ENCODE peak calls at places on chromosomes 4 and X, in five cellular contexts. R is colonic mucosa; V is tibial artery; I is left lung; Z is CD8-positive, alpha-beta T cell. Q is an unnamed sample.

GRCh38 chr4:127586922-127587571 is 45.7 kb upstream of the INTU start:
- DNase-seq in R (no peak), V (no peak), I (no peak), Z (no peak), Q (peak)

GRCh38 chr4:56681158-56681848 is at the start of gene HOPX:
- DNase-seq in R (no peak), V (no peak), I (peak), Z (peak), Q (no peak)

GRCh38 chr4:151730003-151730559 is 30.7 kb downstream of the GATB start:
- DNase-seq in R (peak), V (no peak), I (no peak), Z (no peak), Q (no peak)

GRCh38 chrX:45502396-45502795 is 301.7 kb upstream of the DIPK2B start:
- DNase-seq in R (no peak), V (no peak), I (no peak), Z (no peak), Q (no peak)

GRCh38 chr4:82439088-82439487 is 8.7 kb downstream of the ENOPH1 start:
- DNase-seq in R (no peak), V (no peak), I (no peak), Z (no peak), Q (no peak)

GRCh38 chr4:76687730-76688441 is 210.1 kb downstream of the SOWAHB start:
- DNase-seq in R (no peak), V (no peak), I (no peak), Z (no peak), Q (no peak)

GRCh38 chrX:26952213-26952612 is 510.9 kb downstream of the PPP4R3C start:
- DNase-seq in R (no peak), V (no peak), I (no peak), Z (no peak), Q (no peak)

GRCh38 chr4:158710814-158711213 is 12.4 kb downstream of the PPID start:
- DNase-seq in R (no peak), V (no peak), I (no peak), Z (no peak), Q (no peak)

GRCh38 chr4:22345678-22346077 is 170.2 kb downstream of the ADGRA3 start:
- DNase-seq in R (no peak), V (no peak), I (no peak), Z (no peak), Q (no peak)

GRCh38 chr4:147968641-147969040 is 236.8 kb downstream of the ARHGAP10 start:
- DNase-seq in R (no peak), V (no peak), I (no peak), Z (no peak), Q (no peak)

GRCh38 chr4:176001171-176002006 is 64.3 kb upstream of the WDR17 start:
- DNase-seq in R (peak), V (no peak), I (peak), Z (no peak), Q (peak)
- H3K4me3 ChIP-seq in R (peak), V (peak), I (peak), Z (no peak), Q (peak)

GRCh38 chrX:50586407-50586806 is 115.8 kb upstream of the DGKK start:
- DNase-seq in R (no peak), V (no peak), I (no peak), Z (no peak), Q (no peak)
- H3K27ac ChIP-seq in R (no peak), V (no peak), I (no peak), Z (no peak), Q (no peak)

GRCh38 chr4:122762966-122763716 is 30.6 kb downstream of the BBS12 start:
- DNase-seq in R (no peak), V (no peak), I (no peak), Z (no peak), Q (no peak)

GRCh38 chr4:122764808-122765189 is 32.3 kb downstream of the BBS12 start:
- DNase-seq in R (no peak), V (no peak), I (no peak), Z (no peak), Q (no peak)

GRCh38 chr4:122765702-122766352 is 33.3 kb downstream of the BBS12 start:
- DNase-seq in R (no peak), V (peak), I (no peak), Z (no peak), Q (no peak)

GRCh38 chr4:122762520-122762919 is 30.0 kb downstream of the BBS12 start:
- DNase-seq in R (no peak), V (no peak), I (no peak), Z (no peak), Q (no peak)

GRCh38 chr4:122764071-122764807 is 31.7 kb downstream of the BBS12 start:
- DNase-seq in R (no peak), V (no peak), I (no peak), Z (no peak), Q (no peak)
- H3K4me3 ChIP-seq in R (no peak), V (no peak), I (no peak), Z (no peak), Q (no peak)

GRCh38 chrX:41300758-41301437 is 33.1 kb upstream of the DDX3X start:
- DNase-seq in R (no peak), V (peak), I (no peak), Z (no peak), Q (no peak)
- H3K27ac ChIP-seq in R (no peak), V (no peak), I (no peak), Z (no peak), Q (no peak)

GRCh38 chr4:113145519-113146291 is 96.3 kb downstream of the ANK2 start:
- DNase-seq in R (no peak), V (no peak), I (peak), Z (no peak), Q (peak)
- H3K4me3 ChIP-seq in R (no peak), V (peak), I (no peak), Z (no peak), Q (peak)

GRCh38 chr4:110290511-110290910 is 92.1 kb upstream of the ELOVL6 start:
- DNase-seq in R (no peak), V (no peak), I (no peak), Z (no peak), Q (no peak)

GRCh38 chr4:110289601-110290100 is 91.2 kb upstream of the ELOVL6 start:
- DNase-seq in R (no peak), V (no peak), I (no peak), Z (no peak), Q (no peak)

GRCh38 chr4:110296892-110297291 is 98.5 kb upstream of the ELOVL6 start:
- DNase-seq in R (no peak), V (no peak), I (no peak), Z (no peak), Q (no peak)

GRCh38 chr4:110294165-110294564 is 95.8 kb upstream of the ELOVL6 start:
- DNase-seq in R (no peak), V (no peak), I (no peak), Z (no peak), Q (no peak)

DNA sequence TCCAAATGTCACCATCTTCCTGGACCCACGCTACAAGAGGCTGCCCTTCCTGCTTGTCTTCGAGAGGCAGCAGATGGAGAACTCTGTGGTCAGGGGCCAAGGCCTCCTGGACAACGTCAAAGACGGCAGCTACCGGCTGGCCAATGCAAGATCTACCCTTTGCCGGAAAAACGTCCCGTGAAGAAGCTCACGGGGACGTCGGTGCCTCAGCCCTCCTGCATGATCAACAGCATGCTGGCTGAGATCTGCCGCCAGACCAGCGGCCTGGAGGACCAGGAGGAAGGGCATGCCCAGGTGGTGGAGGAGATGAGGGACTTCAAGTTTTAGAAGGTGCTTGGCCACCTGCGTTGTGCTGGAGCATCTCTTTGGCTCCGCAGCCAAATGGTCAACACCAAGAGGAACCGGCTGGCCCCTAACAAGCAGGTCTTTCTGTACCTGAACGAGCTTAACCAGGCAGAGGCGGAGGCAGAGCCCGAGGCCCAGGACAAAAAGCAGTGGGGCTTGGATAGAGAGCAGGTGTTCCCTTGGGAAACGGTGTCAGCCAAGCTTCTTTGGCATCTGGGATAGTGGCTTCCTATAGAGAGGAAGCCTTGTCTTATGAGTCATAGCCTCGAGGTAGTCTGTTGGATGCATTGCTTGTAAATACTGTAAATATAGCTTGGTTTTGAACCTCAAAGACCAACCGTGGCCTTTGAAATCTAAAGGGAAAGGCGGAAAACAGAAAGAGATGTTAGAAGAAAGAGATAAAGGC is 94.8 kb upstream of the ELOVL6 start:
- DNase-seq in R (no peak), V (no peak), I (no peak), Z (no peak), Q (no peak)
- H3K27ac ChIP-seq in R (no peak), V (no peak), I (no peak), Z (no peak), Q (no peak)

GRCh38 chrX:49071877-49072711 is 1.7 kb downstream of the PRAF2 start:
- DNase-seq in R (peak), V (peak), I (peak), Z (no peak), Q (no peak)
- H3K4me3 ChIP-seq in R (peak), V (peak), I (peak), Z (no peak), Q (no peak)

DNA sequence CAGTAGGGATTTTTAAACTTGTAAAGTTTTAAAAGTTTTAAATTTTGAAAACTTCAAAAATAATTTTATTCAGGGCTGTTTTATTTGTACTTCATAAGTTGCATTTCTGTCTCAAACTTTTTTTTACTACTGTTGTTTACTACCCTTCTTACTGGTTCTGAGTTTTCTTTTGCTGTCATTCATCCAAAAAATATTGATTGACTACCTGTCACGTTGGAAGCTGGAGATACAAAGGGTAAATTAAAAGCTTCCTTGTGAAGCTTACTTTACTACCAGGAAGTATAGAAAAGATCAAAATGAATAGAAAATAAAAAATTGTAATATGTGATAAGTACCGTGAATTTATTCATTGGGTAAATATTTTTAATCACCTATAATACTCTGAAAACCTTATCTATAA is 49.4 kb upstream of the MCUB start:
- DNase-seq in R (no peak), V (no peak), I (no peak), Z (no peak), Q (no peak)
- H3K27ac ChIP-seq in R (no peak), V (no peak), I (no peak), Z (no peak), Q (no peak)

Q was measured in iPS DF 6.9.